ENCODE peak calls at places on chromosomes 3 and 15, in nine cellular contexts. J, W, Q, P, Y, G, F, X and Z are unnamed samples.

GRCh38 chr3:12503126-12503952 is 19.1 kb downstream of the TSEN2 start:
- DNase-seq in J (no peak), W (no peak), Q (no peak), P (no peak), Y (no peak), G (no peak), F (no peak), X (no peak), Z (no peak)

GRCh38 chr15:92981333-92981732 is 81.2 kb downstream of the CHD2 start:
- DNase-seq in J (no peak), W (no peak), Q (no peak), P (no peak), Y (no peak), G (no peak), F (peak; percentile 69), X (no peak), Z (no peak)

GRCh38 chr3:129317876-129318275 is 39.2 kb downstream of the HMCES start:
- DNase-seq in J (no peak), W (no peak), Q (no peak), P (peak; percentile 6), Y (no peak), G (no peak), F (no peak), X (no peak), Z (no peak)

GRCh38 chr15:72047020-72047419 is 70.9 kb downstream of the MYO9A start:
- DNase-seq in J (no peak), W (no peak), Q (no peak), P (no peak), Y (no peak), G (no peak), F (peak; percentile 31), X (no peak), Z (peak; percentile 68)

GRCh38 chr3:100556656-100557310 is 52.6 kb upstream of the ADGRG7 start:
- DNase-seq in J (no peak), W (no peak), Q (no peak), P (no peak), Y (no peak), G (no peak), F (peak; percentile 71), X (no peak), Z (peak; percentile 31)

GRCh38 chr15:63110428-63111026 is 11.1 kb upstream of the LACTB start:
- DNase-seq in J (no peak), W (no peak), Q (no peak), P (no peak), Y (no peak), G (peak; percentile 18), F (peak; percentile 61), X (no peak), Z (no peak)

GRCh38 chr3:130838898-130839572 is 54.8 kb upstream of the ATP2C1 start:
- DNase-seq in J (no peak), W (no peak), Q (no peak), P (no peak), Y (no peak), G (no peak), F (no peak), X (no peak), Z (no peak)

GRCh38 chr3:88149146-88149515 is 628 bp upstream of the C3orf38 start:
- DNase-seq in J (no peak), W (no peak), Q (no peak), P (peak; percentile 70), Y (no peak), G (no peak), F (peak; percentile 68), X (no peak), Z (no peak)

GRCh38 chr3:62607287-62608029 is 234.1 kb upstream of the FEZF2 start:
- DNase-seq in J (no peak), W (no peak), Q (peak; percentile 59), P (no peak), Y (no peak), G (no peak), F (peak; percentile 85), X (no peak), Z (peak; percentile 91)

GRCh38 chr3:29973763-29974162 is 632.6 kb upstream of the TGFBR2 start:
- DNase-seq in J (no peak), W (no peak), Q (no peak), P (no peak), Y (no peak), G (no peak), F (no peak), X (no peak), Z (no peak)

GRCh38 chr15:84981711-84982300 is at the start of gene PDE8A:
- DNase-seq in J (peak; percentile 23), W (no peak), Q (peak; percentile 60), P (peak; percentile 22), Y (no peak), G (peak; percentile 60), F (peak; percentile 59), X (peak; percentile 45), Z (peak; percentile 55)

GRCh38 chr3:5442106-5442785 is 254.7 kb downstream of the EDEM1 start:
- DNase-seq in J (no peak), W (no peak), Q (no peak), P (no peak), Y (no peak), G (no peak), F (no peak), X (no peak), Z (no peak)